ENCODE peak calls at places on chromosomes 11 and 22, in eight cellular contexts. X is GM12878, C is heart right ventricle, N is hepatocyte, U is neural progenitor cell, R is mesenchymal stem cell, F is right cardiac atrium, I is SJSA1. Y is an unnamed sample.

GRCh38 chr22:37428649-37429586 is 1.6 kb upstream of the ELFN2 start:
- DNase-seq in X (no peak), C (no peak), N (peak; percentile 83), U (peak; percentile 93), R (peak; percentile 76), F (peak; percentile 40), I (peak; percentile 54), Y (no peak)

GRCh38 chr22:43435851-43436535 is 24.2 kb downstream of the MPPED1 start:
- DNase-seq in X (no peak), C (no peak), N (no peak), U (no peak), R (no peak), F (no peak), I (no peak), Y (no peak)

GRCh38 chr22:40328551-40328950 is 17.7 kb upstream of the ADSL start:
- DNase-seq in X (no peak), C (no peak), N (no peak), U (no peak), R (no peak), F (no peak), I (no peak), Y (no peak)

GRCh38 chr22:46793497-46793896 is 31.0 kb downstream of the TBC1D22A start:
- DNase-seq in X (no peak), C (no peak), N (no peak), U (no peak), R (no peak), F (no peak), I (no peak), Y (no peak)

GRCh38 chr22:42282943-42283287 is 12.5 kb upstream of the TCF20 start:
- DNase-seq in X (no peak), C (no peak), N (no peak), U (peak; percentile 83), R (no peak), F (no peak), I (no peak), Y (no peak)

GRCh38 chr11:47950396-47950795 is 30.0 kb upstream of the PTPRJ start:
- DNase-seq in X (peak; percentile 11), C (peak; percentile 19), N (no peak), U (no peak), R (peak; percentile 35), F (no peak), I (peak; percentile 31), Y (peak; percentile 54)

GRCh38 chr22:20530368-20531153 is 23.2 kb downstream of the MED15 start:
- DNase-seq in X (no peak), C (no peak), N (peak; percentile 65), U (no peak), R (peak; percentile 85), F (no peak), I (peak; percentile 59), Y (peak; percentile 52)

GRCh38 chr22:48145738-48146137 is 1383.3 kb downstream of the TBC1D22A start:
- DNase-seq in X (peak; percentile 8), C (no peak), N (no peak), U (no peak), R (no peak), F (no peak), I (no peak), Y (no peak)

GRCh38 chr11:122115520-122116343 is at the start of gene BLID:
- DNase-seq in X (no peak), C (no peak), N (peak; percentile 57), U (peak; percentile 80), R (peak; percentile 54), F (no peak), I (no peak), Y (peak; percentile 75)

GRCh38 chr11:57586711-57587110 is 10.8 kb upstream of the SERPING1 start:
- DNase-seq in X (no peak), C (no peak), N (no peak), U (no peak), R (no peak), F (no peak), I (no peak), Y (no peak)

GRCh38 chr11:57588038-57588710 is 9.3 kb upstream of the SERPING1 start:
- DNase-seq in X (no peak), C (no peak), N (no peak), U (no peak), R (no peak), F (no peak), I (no peak), Y (no peak)

GRCh38 chr11:57585301-57585700 is 12.2 kb upstream of the SERPING1 start:
- DNase-seq in X (no peak), C (no peak), N (no peak), U (no peak), R (no peak), F (no peak), I (no peak), Y (no peak)

GRCh38 chr11:57584341-57584740 is 13.1 kb upstream of the SERPING1 start:
- DNase-seq in X (no peak), C (no peak), N (no peak), U (peak; percentile 52), R (no peak), F (no peak), I (no peak), Y (no peak)
- H3K27ac ChIP-seq in X (no peak overlapping the region), C (no peak overlapping the region), N (no peak overlapping the region), U (peak overlapping the region; percentile 55), R (no peak overlapping the region), F (no peak overlapping the region), I (no peak overlapping the region), Y (no peak overlapping the region)

GRCh38 chr11:1295086-1295485 is 14.3 kb downstream of the TOLLIP start:
- DNase-seq in X (no peak), C (no peak), N (no peak), U (no peak), R (no peak), F (no peak), I (no peak), Y (peak; percentile 36)

GRCh38 chr11:1292018-1292643 is 17.3 kb downstream of the TOLLIP start:
- DNase-seq in X (no peak), C (no peak), N (no peak), U (no peak), R (no peak), F (no peak), I (no peak), Y (no peak)

GRCh38 chr11:1291295-1292017 is 18.0 kb downstream of the TOLLIP start:
- DNase-seq in X (no peak), C (no peak), N (no peak), U (no peak), R (no peak), F (no peak), I (no peak), Y (peak; percentile 30)

GRCh38 chr11:1293619-1294015 is 15.8 kb downstream of the TOLLIP start:
- DNase-seq in X (no peak), C (no peak), N (no peak), U (no peak), R (no peak), F (no peak), I (peak; percentile 9), Y (peak; percentile 46)

GRCh38 chr11:1292644-1293618 is 16.5 kb downstream of the TOLLIP start:
- DNase-seq in X (no peak), C (no peak), N (no peak), U (no peak), R (no peak), F (no peak), I (no peak), Y (peak; percentile 37)
- H3K27me3 ChIP-seq in X (no peaks in the 10 kb centered on the region), C (no peaks in the 10 kb centered on the region), N (no peaks in the 10 kb centered on the region), U (no peaks in the 10 kb centered on the region), R (no peaks in the 10 kb centered on the region), F (no peaks in the 10 kb centered on the region), I (no peaks in the 10 kb centered on the region), Y (no peaks in the 10 kb centered on the region)

GRCh38 chr22:18112440-18112839 is 1.8 kb downstream of the TUBA8 start:
- DNase-seq in X (no peak), C (no peak), N (no peak), U (no peak), R (no peak), F (no peak), I (no peak), Y (no peak)
- H3K4me3 ChIP-seq in X (no peak overlapping the region), C (no peak overlapping the region), N (no peak overlapping the region), U (no peak overlapping the region), R (no peak overlapping the region), F (peak overlapping the region; percentile 8), I (no peak overlapping the region), Y (no peak overlapping the region)

GRCh38 chr11:69280451-69280850 is 13.5 kb upstream of the MYEOV start:
- DNase-seq in X (no peak), C (no peak), N (no peak), U (no peak), R (no peak), F (no peak), I (peak; percentile 62), Y (no peak)
- H3K27ac ChIP-seq in X (no peak overlapping the region), C (no peak overlapping the region), N (no peak overlapping the region), U (no peak overlapping the region), R (no peak overlapping the region), F (no peak overlapping the region), I (peak overlapping the region; percentile 53), Y (no peak overlapping the region)

GRCh38 chr11:1640076-1640946 is 10.7 kb downstream of the KRTAP5-5 start:
- DNase-seq in X (no peak), C (no peak), N (peak; percentile 76), U (peak; percentile 77), R (peak; percentile 26), F (no peak), I (no peak), Y (no peak)
- H3K27me3 ChIP-seq in X (no peaks in the 10 kb centered on the region), C (peaks cover 22% of the 10 kb centered on the region), N (peaks cover 5% of the 10 kb centered on the region), U (peaks cover 4% of the 10 kb centered on the region), R (peaks cover 78% of the 10 kb centered on the region), F (no peaks in the 10 kb centered on the region), I (no peaks in the 10 kb centered on the region), Y (peaks cover 26% of the 10 kb centered on the region)

GRCh38 chr11:280762-281485 is 2.7 kb downstream of the NLRP6 start:
- DNase-seq in X (no peak), C (peak; percentile 3), N (no peak), U (no peak), R (no peak), F (no peak), I (no peak), Y (peak; percentile 70)
- H3K4me3 ChIP-seq in X (no peak overlapping the region), C (peak overlapping the region; percentile 22), N (no peak overlapping the region), U (no peak overlapping the region), R (no peak overlapping the region), F (no peak overlapping the region), I (no peak overlapping the region), Y (peak overlapping the region; percentile 46)

GRCh38 chr22:33605686-33606085 is 314.6 kb downstream of the LARGE1 start:
- DNase-seq in X (no peak), C (peak; percentile 64), N (peak; percentile 41), U (peak; percentile 66), R (no peak), F (peak; percentile 31), I (no peak), Y (no peak)
- H3K27ac ChIP-seq in X (no peak overlapping the region), C (peak overlapping the region; percentile 82), N (no peak overlapping the region), U (peak overlapping the region; percentile 68), R (no peak overlapping the region), F (peak overlapping the region; percentile 79), I (no peak overlapping the region), Y (no peak overlapping the region)